ENCODE peak calls at places on chromosomes 12 and 14, in five cellular contexts. One of them, this sample, is unnamed.

GRCh38 chr12:91778091-91778819 is 367.4 kb downstream of the BTG1 start:
- DNase-seq in retina: no peak
- DNase-seq in adipocyte: no peak
- DNase-seq in GM20000: peak
- DNase-seq in left lung: no peak
- DNase-seq in this sample: no peak

GRCh38 chr12:122121341-122122192 is 43.0 kb downstream of the MLXIP start:
- DNase-seq in retina: no peak
- DNase-seq in adipocyte: no peak
- DNase-seq in GM20000: no peak
- DNase-seq in left lung: peak
- DNase-seq in this sample: no peak

GRCh38 chr12:132289356-132290202 is 39.8 kb downstream of the GALNT9 start:
- DNase-seq in adipocyte: no peak
- DNase-seq in GM20000: no peak
- DNase-seq in retina: no peak
- DNase-seq in left lung: peak
- DNase-seq in this sample: peak

GRCh38 chr14:54652188-54652889 is 85.4 kb downstream of the SAMD4A start:
- DNase-seq in retina: no peak
- DNase-seq in left lung: peak
- DNase-seq in GM20000: no peak
- DNase-seq in adipocyte: peak
- DNase-seq in this sample: peak

GRCh38 chr12:128783129-128783574 is 40.6 kb downstream of the SLC15A4 start:
- DNase-seq in left lung: no peak
- DNase-seq in GM20000: peak
- DNase-seq in retina: no peak
- DNase-seq in adipocyte: no peak
- DNase-seq in this sample: no peak

GRCh38 chr14:24817638-24818053 is 183.7 kb upstream of the GZMB start:
- DNase-seq in GM20000: no peak
- DNase-seq in adipocyte: peak
- DNase-seq in left lung: no peak
- DNase-seq in retina: peak
- DNase-seq in this sample: peak

GRCh38 chr14:50619569-50620141 is 48.5 kb downstream of the SAV1 start:
- DNase-seq in left lung: no peak
- DNase-seq in retina: no peak
- DNase-seq in adipocyte: peak
- DNase-seq in GM20000: peak
- DNase-seq in this sample: no peak

GRCh38 chr14:71086571-71086970 is 179.3 kb downstream of the PCNX1 start:
- DNase-seq in adipocyte: no peak
- DNase-seq in retina: peak
- DNase-seq in GM20000: no peak
- DNase-seq in left lung: no peak
- DNase-seq in this sample: no peak

GRCh38 chr12:12979731-12980259 is 20.3 kb downstream of the HEBP1 start:
- DNase-seq in left lung: no peak
- DNase-seq in adipocyte: peak
- DNase-seq in retina: no peak
- DNase-seq in GM20000: no peak
- DNase-seq in this sample: no peak